ENCODE peak calls at places on chromosomes 12 and 14, in six cellular contexts. E is H1, N is GM12878, T is GM12891, K is HepG2, I is SK-N-SH. J is an unnamed sample.

GRCh38 chr12:104998423-104999346 is 12.6 kb downstream of the NOPCHAP1 start:
- DNase-seq in E (no peak), N (no peak), T (no peak), K (no peak), I (no peak), J (no peak)

GRCh38 chr14:100393906-100394732 is 71.0 kb downstream of the SLC25A47 start:
- DNase-seq in E (no peak), N (no peak), T (no peak), K (no peak), I (peak; percentile 77), J (no peak)

GRCh38 chr12:111308473-111308872 is 60.4 kb downstream of the PHETA1 start:
- DNase-seq in E (no peak), N (no peak), T (no peak), K (no peak), I (no peak), J (no peak)

GRCh38 chr14:90536092-90536491 is 139.3 kb downstream of the CALM1 start:
- DNase-seq in E (no peak), N (no peak), T (no peak), K (no peak), I (no peak), J (no peak)

GRCh38 chr12:49189731-49190314 is 943 bp upstream of the TUBA1A start:
- DNase-seq in E (no peak), N (no peak), T (no peak), K (no peak), I (no peak), J (no peak)

GRCh38 chr12:115507951-115508722 is 769.4 kb downstream of the MED13L start:
- DNase-seq in E (peak; percentile 92), N (no peak), T (no peak), K (peak; percentile 94), I (no peak), J (no peak)

GRCh38 chr12:65339161-65339560 is 60.7 kb downstream of the MSRB3 start:
- DNase-seq in E (no peak), N (no peak), T (no peak), K (no peak), I (no peak), J (no peak)

GRCh38 chr14:84643438-84643837 is 886.5 kb upstream of the FLRT2 start:
- DNase-seq in E (no peak), N (no peak), T (no peak), K (no peak), I (no peak), J (no peak)

GRCh38 chr12:8461426-8461825 is 5.7 kb downstream of the CLEC6A start:
- DNase-seq in E (no peak), N (no peak), T (no peak), K (no peak), I (no peak), J (no peak)

GRCh38 chr12:42507589-42507988 is 82.0 kb downstream of the PRICKLE1 start:
- DNase-seq in E (no peak), N (no peak), T (no peak), K (no peak), I (peak; percentile 38), J (no peak)

GRCh38 chr12:19273482-19274330 is 144.2 kb downstream of the PLEKHA5 start:
- DNase-seq in E (no peak), N (no peak), T (no peak), K (peak; percentile 56), I (peak; percentile 48), J (no peak)

GRCh38 chr14:44959538-44959937 is 2.2 kb downstream of the KLHL28 start:
- DNase-seq in E (no peak), N (no peak), T (no peak), K (no peak), I (no peak), J (no peak)

GRCh38 chr14:68444449-68445168 is 348.3 kb downstream of the ZFP36L1 start:
- DNase-seq in E (no peak), N (no peak), T (no peak), K (peak; percentile 20), I (no peak), J (no peak)

GRCh38 chr14:21734457-21735074 is 60.9 kb upstream of the OR4E1 start:
- DNase-seq in E (no peak), N (peak; percentile 12), T (peak; percentile 5), K (peak; percentile 75), I (peak; percentile 31), J (no peak)

GRCh38 chr14:32509632-32510187 is 180.6 kb downstream of the AKAP6 start:
- DNase-seq in E (no peak), N (no peak), T (no peak), K (peak; percentile 50), I (no peak), J (no peak)

GRCh38 chr12:29023436-29024076 is 125.5 kb upstream of the FAR2 start:
- DNase-seq in E (no peak), N (no peak), T (no peak), K (no peak), I (no peak), J (no peak)

GRCh38 chr14:73491256-73491976 is 683 bp downstream of the RIOX1 start:
- DNase-seq in E (no peak), N (no peak), T (peak; percentile 78), K (peak; percentile 54), I (peak; percentile 85), J (peak; percentile 71)

GRCh38 chr14:65255583-65256443 is 153.5 kb upstream of the MAX start:
- DNase-seq in E (peak; percentile 63), N (no peak), T (no peak), K (peak; percentile 69), I (peak; percentile 40), J (no peak)

GRCh38 chr14:72613196-72613974 is 280.5 kb downstream of the DPF3 start:
- DNase-seq in E (no peak), N (no peak), T (no peak), K (no peak), I (peak; percentile 63), J (no peak)

GRCh38 chr12:51009038-51009437 is 17.1 kb downstream of the SLC11A2 start:
- DNase-seq in E (no peak), N (no peak), T (no peak), K (no peak), I (no peak), J (no peak)

GRCh38 chr12:57242329-57242690 is 8.7 kb downstream of the STAC3 start:
- DNase-seq in E (no peak), N (no peak), T (no peak), K (no peak), I (peak; percentile 64), J (no peak)

GRCh38 chr12:72102150-72102549 is 163.5 kb downstream of the TPH2 start:
- DNase-seq in E (peak; percentile 13), N (no peak), T (no peak), K (no peak), I (no peak), J (no peak)

GRCh38 chr12:119479121-119479561 is 114.4 kb upstream of the TMEM233 start:
- DNase-seq in E (no peak), N (no peak), T (no peak), K (no peak), I (no peak), J (no peak)

GRCh38 chr12:83823386-83824045 is 1089.1 kb downstream of the SLC6A15 start:
- DNase-seq in E (peak; percentile 78), N (no peak), T (no peak), K (peak; percentile 27), I (peak; percentile 12), J (peak; percentile 5)

DNA sequence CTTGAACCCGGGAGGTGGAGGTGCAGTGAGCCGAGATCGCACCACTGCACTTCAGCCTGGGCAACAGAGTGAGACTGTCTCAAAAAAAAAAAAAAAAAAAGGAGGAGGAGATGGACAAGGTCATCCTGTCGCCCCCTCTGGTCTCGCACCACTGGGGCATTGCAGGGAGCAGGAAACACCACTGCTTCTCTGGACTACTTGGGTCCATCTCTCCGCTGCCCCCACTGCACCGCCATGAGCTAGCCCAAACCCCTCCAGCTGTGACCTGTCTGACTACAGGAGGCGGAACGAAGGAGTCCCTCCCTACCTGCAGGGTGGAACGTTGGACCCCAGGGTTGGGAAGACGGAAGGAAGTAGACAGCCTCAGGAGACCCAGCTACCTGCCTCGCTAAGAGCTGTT is 18.2 kb upstream of the FAM222A start:
- DNase-seq in E (no peak), N (no peak), T (no peak), K (no peak), I (no peak), J (no peak)
- TF ChIP-seq TAF1 in E (no peak), N (no peak), T (no peak), K (no peak), I (no peak), J (no peak)

GRCh38 chr12:124755801-124756148 is 107.9 kb downstream of the SCARB1 start:
- DNase-seq in E (no peak), N (no peak), T (no peak), K (no peak), I (no peak), J (no peak)

GRCh38 chr12:124754491-124754890 is 109.2 kb downstream of the SCARB1 start:
- DNase-seq in E (no peak), N (no peak), T (no peak), K (no peak), I (no peak), J (no peak)

GRCh38 chr12:124756151-124756550 is 107.5 kb downstream of the SCARB1 start:
- DNase-seq in E (no peak), N (no peak), T (no peak), K (no peak), I (no peak), J (no peak)

GRCh38 chr12:124753993-124754392 is 109.7 kb downstream of the SCARB1 start:
- DNase-seq in E (no peak), N (no peak), T (no peak), K (no peak), I (no peak), J (no peak)

DNA sequence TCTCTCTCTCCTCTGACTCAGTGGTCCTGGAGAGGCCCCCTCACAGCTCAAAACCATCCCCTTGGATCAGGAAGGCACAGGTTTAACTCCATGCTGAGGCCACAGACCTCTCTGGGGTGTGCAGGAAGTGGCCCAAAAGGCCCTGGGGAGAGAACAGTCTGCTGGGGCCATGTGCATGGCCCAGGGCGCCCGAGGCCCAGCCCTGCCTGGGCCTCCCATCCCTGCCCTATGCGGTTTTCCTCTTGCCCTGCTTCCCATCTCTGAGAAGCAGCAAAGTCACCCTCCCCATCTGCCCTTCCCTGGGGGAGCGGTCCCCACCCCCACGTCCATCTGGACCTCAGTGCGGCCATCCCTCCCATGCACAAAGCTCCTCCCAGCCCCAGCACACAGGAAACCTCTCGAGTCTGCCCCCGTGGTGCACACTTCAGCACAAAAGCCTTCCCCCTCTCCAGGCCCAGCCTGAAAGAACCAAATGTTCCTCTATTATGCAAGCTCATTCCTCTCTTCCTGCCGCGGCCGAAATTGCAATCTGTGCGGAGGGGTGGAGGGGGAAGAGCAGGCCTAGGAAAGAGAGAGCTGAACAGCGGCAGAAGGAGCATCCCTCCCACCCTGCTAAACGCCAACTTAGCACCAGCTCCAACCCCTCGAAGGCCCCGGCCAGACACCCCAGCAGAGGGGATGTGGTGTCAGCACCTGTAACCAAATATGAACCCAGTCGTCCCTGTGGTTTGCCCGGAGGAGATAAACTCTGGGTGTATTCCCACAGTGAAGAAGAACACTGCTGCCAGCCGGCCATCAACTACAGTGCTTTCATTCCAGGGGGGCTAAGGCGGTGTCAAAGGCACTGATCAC is 108.5 kb downstream of the SCARB1 start:
- DNase-seq in E (peak; percentile 27), N (no peak), T (no peak), K (no peak), I (peak; percentile 75), J (no peak)
- TF ChIP-seq TAF1 in E (no peak), N (no peak), T (no peak), K (no peak), I (no peak), J (no peak)

GRCh38 chr14:58705066-58705465 is 67.3 kb downstream of the DACT1 start:
- DNase-seq in E (no peak), N (no peak), T (no peak), K (no peak), I (peak; percentile 21), J (no peak)
- TF ChIP-seq TAF1 in E (no peak), N (no peak), T (no peak), K (no peak), I (no peak), J (no peak)

GRCh38 chr12:79512068-79512467 is 178.7 kb downstream of the PAWR start:
- DNase-seq in E (peak; percentile 17), N (no peak), T (no peak), K (no peak), I (no peak), J (no peak)

GRCh38 chr12:79508622-79509021 is 182.1 kb downstream of the PAWR start:
- DNase-seq in E (no peak), N (no peak), T (no peak), K (no peak), I (no peak), J (no peak)
- TF ChIP-seq TAF1 in E (no peak), N (no peak), T (no peak), K (no peak), I (no peak), J (no peak)